ENCODE peak calls at places on chromosomes 16 and 17, in four cellular contexts. One of them, this sample, is unnamed.

GRCh38 chr17:2635241-2635640 is 41.8 kb downstream of the PAFAH1B1 start:
- DNase-seq in bronchial epithelial cell: no peak
- DNase-seq in CD4-positive, alpha-beta T cell: no peak
- DNase-seq in activated T-cell treated with anti-CD3 and anti-CD28 coated beads for 1 hour: no peak
- DNase-seq in this sample: no peak

GRCh38 chr17:43309505-43310329 is 75.9 kb upstream of the RNU2-1 start:
- DNase-seq in activated T-cell treated with anti-CD3 and anti-CD28 coated beads for 1 hour: no peak
- DNase-seq in CD4-positive, alpha-beta T cell: no peak
- DNase-seq in bronchial epithelial cell: no peak
- DNase-seq in this sample: no peak

GRCh38 chr17:77498056-77498785 is 357.5 kb downstream of the SEC14L1 start:
- DNase-seq in CD4-positive, alpha-beta T cell: no peak
- DNase-seq in activated T-cell treated with anti-CD3 and anti-CD28 coated beads for 1 hour: no peak
- DNase-seq in bronchial epithelial cell: no peak
- DNase-seq in this sample: no peak

GRCh38 chr16:47888142-47888541 is 267.7 kb downstream of the ABCC12 start:
- DNase-seq in activated T-cell treated with anti-CD3 and anti-CD28 coated beads for 1 hour: no peak
- DNase-seq in bronchial epithelial cell: peak
- DNase-seq in CD4-positive, alpha-beta T cell: no peak
- DNase-seq in this sample: no peak

GRCh38 chr16:86576591-86577313 is 1.6 kb upstream of the FOXL1 start:
- DNase-seq in bronchial epithelial cell: peak
- DNase-seq in activated T-cell treated with anti-CD3 and anti-CD28 coated beads for 1 hour: no peak
- DNase-seq in CD4-positive, alpha-beta T cell: no peak
- DNase-seq in this sample: no peak

GRCh38 chr17:76713765-76714164 is 3.0 kb upstream of the MXRA7 start:
- DNase-seq in activated T-cell treated with anti-CD3 and anti-CD28 coated beads for 1 hour: no peak
- DNase-seq in CD4-positive, alpha-beta T cell: no peak
- DNase-seq in bronchial epithelial cell: no peak
- DNase-seq in this sample: no peak

GRCh38 chr17:76074390-76075363 is at the start of gene GALR2:
- DNase-seq in CD4-positive, alpha-beta T cell: no peak
- DNase-seq in activated T-cell treated with anti-CD3 and anti-CD28 coated beads for 1 hour: no peak
- DNase-seq in bronchial epithelial cell: no peak
- DNase-seq in this sample: no peak

GRCh38 chr17:9240659-9241370 is 219.5 kb downstream of the NTN1 start:
- DNase-seq in CD4-positive, alpha-beta T cell: no peak
- DNase-seq in bronchial epithelial cell: no peak
- DNase-seq in activated T-cell treated with anti-CD3 and anti-CD28 coated beads for 1 hour: no peak
- DNase-seq in this sample: no peak

GRCh38 chr16:67820608-67821259 is 14.0 kb downstream of the TSNAXIP1 start:
- DNase-seq in CD4-positive, alpha-beta T cell: no peak
- DNase-seq in activated T-cell treated with anti-CD3 and anti-CD28 coated beads for 1 hour: no peak
- DNase-seq in bronchial epithelial cell: no peak
- DNase-seq in this sample: no peak

GRCh38 chr16:4701791-4702465 is 8.6 kb downstream of the NUDT16L1 start:
- DNase-seq in CD4-positive, alpha-beta T cell: no peak
- DNase-seq in bronchial epithelial cell: no peak
- DNase-seq in activated T-cell treated with anti-CD3 and anti-CD28 coated beads for 1 hour: no peak
- DNase-seq in this sample: no peak

GRCh38 chr17:10117581-10118001 is 80.8 kb downstream of the GAS7 start:
- DNase-seq in activated T-cell treated with anti-CD3 and anti-CD28 coated beads for 1 hour: no peak
- DNase-seq in CD4-positive, alpha-beta T cell: no peak
- DNase-seq in bronchial epithelial cell: no peak
- DNase-seq in this sample: no peak

GRCh38 chr17:39462644-39463375 is 1.5 kb downstream of the CDK12 start:
- DNase-seq in bronchial epithelial cell: peak
- DNase-seq in CD4-positive, alpha-beta T cell: no peak
- DNase-seq in activated T-cell treated with anti-CD3 and anti-CD28 coated beads for 1 hour: no peak
- DNase-seq in this sample: peak

GRCh38 chr16:67979955-67980678 is at the start of gene DPEP3:
- DNase-seq in bronchial epithelial cell: no peak
- DNase-seq in CD4-positive, alpha-beta T cell: no peak
- DNase-seq in activated T-cell treated with anti-CD3 and anti-CD28 coated beads for 1 hour: no peak
- DNase-seq in this sample: no peak

GRCh38 chr17:41512789-41513547 is 5.7 kb downstream of the KRT15 start:
- DNase-seq in activated T-cell treated with anti-CD3 and anti-CD28 coated beads for 1 hour: no peak
- DNase-seq in bronchial epithelial cell: no peak
- DNase-seq in CD4-positive, alpha-beta T cell: no peak
- DNase-seq in this sample: no peak

GRCh38 chr17:68420065-68420847 is 37.0 kb downstream of the WIPI1 start:
- DNase-seq in CD4-positive, alpha-beta T cell: no peak
- DNase-seq in activated T-cell treated with anti-CD3 and anti-CD28 coated beads for 1 hour: no peak
- DNase-seq in bronchial epithelial cell: no peak
- DNase-seq in this sample: no peak

GRCh38 chr16:76277099-76278030 is at the start of gene CNTNAP4:
- DNase-seq in activated T-cell treated with anti-CD3 and anti-CD28 coated beads for 1 hour: no peak
- DNase-seq in bronchial epithelial cell: no peak
- DNase-seq in CD4-positive, alpha-beta T cell: no peak
- DNase-seq in this sample: no peak

GRCh38 chr16:72829846-72830620 is 217.9 kb downstream of the ZFHX3 start:
- DNase-seq in activated T-cell treated with anti-CD3 and anti-CD28 coated beads for 1 hour: no peak
- DNase-seq in CD4-positive, alpha-beta T cell: no peak
- DNase-seq in bronchial epithelial cell: no peak
- DNase-seq in this sample: no peak

GRCh38 chr17:82767041-82767754 is 15.3 kb downstream of the TBCD start:
- DNase-seq in activated T-cell treated with anti-CD3 and anti-CD28 coated beads for 1 hour: peak
- DNase-seq in CD4-positive, alpha-beta T cell: peak
- DNase-seq in bronchial epithelial cell: peak
- DNase-seq in this sample: no peak

GRCh38 chr17:61294777-61295176 is 104.9 kb upstream of the TBX2 start:
- DNase-seq in CD4-positive, alpha-beta T cell: no peak
- DNase-seq in activated T-cell treated with anti-CD3 and anti-CD28 coated beads for 1 hour: no peak
- DNase-seq in bronchial epithelial cell: peak
- DNase-seq in this sample: no peak

GRCh38 chr16:57786632-57787518 is 15.4 kb downstream of the KIFC3 start:
- DNase-seq in bronchial epithelial cell: no peak
- DNase-seq in activated T-cell treated with anti-CD3 and anti-CD28 coated beads for 1 hour: no peak
- DNase-seq in CD4-positive, alpha-beta T cell: no peak
- DNase-seq in this sample: no peak

GRCh38 chr17:64183815-64184397 is 54.0 kb upstream of the ERN1 start:
- DNase-seq in activated T-cell treated with anti-CD3 and anti-CD28 coated beads for 1 hour: no peak
- DNase-seq in CD4-positive, alpha-beta T cell: no peak
- DNase-seq in bronchial epithelial cell: peak
- DNase-seq in this sample: no peak

GRCh38 chr17:82246040-82246364 is 17.2 kb downstream of the SLC16A3 start:
- DNase-seq in activated T-cell treated with anti-CD3 and anti-CD28 coated beads for 1 hour: no peak
- DNase-seq in CD4-positive, alpha-beta T cell: no peak
- DNase-seq in bronchial epithelial cell: no peak
- DNase-seq in this sample: no peak

GRCh38 chr17:78769200-78769773 is 12.8 kb downstream of the CYTH1 start:
- DNase-seq in bronchial epithelial cell: no peak
- DNase-seq in CD4-positive, alpha-beta T cell: no peak
- DNase-seq in activated T-cell treated with anti-CD3 and anti-CD28 coated beads for 1 hour: no peak
- DNase-seq in this sample: no peak

GRCh38 chr17:43846963-43847369 is at the start of gene CD300LG:
- DNase-seq in bronchial epithelial cell: no peak
- DNase-seq in CD4-positive, alpha-beta T cell: no peak
- DNase-seq in activated T-cell treated with anti-CD3 and anti-CD28 coated beads for 1 hour: no peak
- DNase-seq in this sample: no peak

GRCh38 chr16:26826500-26826899 is 240.2 kb upstream of the C16orf82 start:
- DNase-seq in CD4-positive, alpha-beta T cell: no peak
- DNase-seq in activated T-cell treated with anti-CD3 and anti-CD28 coated beads for 1 hour: no peak
- DNase-seq in bronchial epithelial cell: no peak
- DNase-seq in this sample: no peak

GRCh38 chr17:17994271-17994670 is 21.6 kb downstream of the DRC3 start:
- DNase-seq in bronchial epithelial cell: no peak
- DNase-seq in CD4-positive, alpha-beta T cell: no peak
- DNase-seq in activated T-cell treated with anti-CD3 and anti-CD28 coated beads for 1 hour: peak
- DNase-seq in this sample: no peak

GRCh38 chr17:30532871-30533270 is 55.7 kb downstream of the GOSR1 start:
- DNase-seq in bronchial epithelial cell: no peak
- DNase-seq in CD4-positive, alpha-beta T cell: no peak
- DNase-seq in activated T-cell treated with anti-CD3 and anti-CD28 coated beads for 1 hour: no peak
- DNase-seq in this sample: no peak

GRCh38 chr17:29179232-29180036 is 764 bp downstream of the MYO18A start:
- DNase-seq in bronchial epithelial cell: peak
- DNase-seq in activated T-cell treated with anti-CD3 and anti-CD28 coated beads for 1 hour: no peak
- DNase-seq in CD4-positive, alpha-beta T cell: no peak
- DNase-seq in this sample: no peak

GRCh38 chr17:72244494-72244893 is 123.7 kb downstream of the SOX9 start:
- DNase-seq in CD4-positive, alpha-beta T cell: no peak
- DNase-seq in activated T-cell treated with anti-CD3 and anti-CD28 coated beads for 1 hour: no peak
- DNase-seq in bronchial epithelial cell: peak
- DNase-seq in this sample: no peak

GRCh38 chr16:29158031-29158430 is 173.2 kb downstream of the LAT start:
- DNase-seq in activated T-cell treated with anti-CD3 and anti-CD28 coated beads for 1 hour: no peak
- DNase-seq in CD4-positive, alpha-beta T cell: no peak
- DNase-seq in bronchial epithelial cell: no peak
- DNase-seq in this sample: no peak

GRCh38 chr17:16934836-16935235 is 37.1 kb downstream of the TNFRSF13B start:
- DNase-seq in CD4-positive, alpha-beta T cell: no peak
- DNase-seq in bronchial epithelial cell: no peak
- DNase-seq in activated T-cell treated with anti-CD3 and anti-CD28 coated beads for 1 hour: no peak
- DNase-seq in this sample: no peak

GRCh38 chr16:7746971-7747370 is 414.3 kb downstream of the RBFOX1 start:
- DNase-seq in bronchial epithelial cell: no peak
- DNase-seq in CD4-positive, alpha-beta T cell: no peak
- DNase-seq in activated T-cell treated with anti-CD3 and anti-CD28 coated beads for 1 hour: no peak
- DNase-seq in this sample: no peak

GRCh38 chr17:50169121-50169764 is 3.4 kb downstream of the SGCA start:
- DNase-seq in bronchial epithelial cell: peak
- DNase-seq in CD4-positive, alpha-beta T cell: peak
- DNase-seq in activated T-cell treated with anti-CD3 and anti-CD28 coated beads for 1 hour: peak
- DNase-seq in this sample: peak